ENCODE peak calls at places on chromosomes 7 and 10, in nine cellular contexts. Q is OCI-LY7, H is GM23248, I is hepatocyte, E is MM.1S, P is neural progenitor cell, K is HCT116, D is PC-3, T is GM23338. L is an unnamed sample.

GRCh38 chr10:70849582-70850016 is 33.9 kb downstream of the SGPL1 start:
- DNase-seq in Q (no peak), H (peak), I (peak), E (no peak), P (no peak), K (no peak), D (peak), T (no peak), L (no peak)

GRCh38 chr10:33612551-33612950 is 278.1 kb upstream of the NRP1 start:
- DNase-seq in Q (no peak), H (peak), I (peak), E (peak), P (no peak), K (no peak), D (no peak), T (no peak), L (no peak)

GRCh38 chr10:2908851-2909630 is 158.3 kb upstream of the PFKP start:
- DNase-seq in Q (no peak), H (no peak), I (no peak), E (peak), P (no peak), K (no peak), D (no peak), T (no peak), L (no peak)

GRCh38 chr10:95406651-95407280 is 116.0 kb upstream of the PDLIM1 start:
- DNase-seq in Q (no peak), H (no peak), I (peak), E (no peak), P (no peak), K (no peak), D (peak), T (no peak), L (no peak)

GRCh38 chr7:12911053-12911452 is 223.6 kb downstream of the ARL4A start:
- DNase-seq in Q (no peak), H (no peak), I (no peak), E (no peak), P (no peak), K (no peak), D (no peak), T (no peak), L (no peak)

GRCh38 chr10:114867365-114867764 is 45.8 kb downstream of the FHIP2A start:
- DNase-seq in Q (no peak), H (no peak), I (no peak), E (no peak), P (no peak), K (no peak), D (no peak), T (no peak), L (no peak)

GRCh38 chr7:13197501-13197900 is 510.1 kb downstream of the ARL4A start:
- DNase-seq in Q (no peak), H (peak), I (no peak), E (no peak), P (no peak), K (no peak), D (peak), T (no peak), L (no peak)

GRCh38 chr7:41188163-41189130 is 514.4 kb downstream of the INHBA start:
- DNase-seq in Q (no peak), H (peak), I (no peak), E (no peak), P (no peak), K (no peak), D (peak), T (peak), L (no peak)

GRCh38 chr10:71963756-71964668 is at the start of gene CHST3:
- DNase-seq in Q (no peak), H (peak), I (peak), E (no peak), P (peak), K (no peak), D (peak), T (peak), L (peak)

GRCh38 chr7:137538361-137538762 is 194.8 kb upstream of the PTN start:
- DNase-seq in Q (no peak), H (peak), I (no peak), E (no peak), P (no peak), K (no peak), D (peak), T (no peak), L (no peak)

GRCh38 chr7:148699024-148699771 is 495 bp downstream of the CUL1 start:
- DNase-seq in Q (peak), H (peak), I (peak), E (peak), P (peak), K (no peak), D (peak), T (peak), L (peak)

GRCh38 chr7:34153680-34154270 is 248.4 kb downstream of the BMPER start:
- DNase-seq in Q (no peak), H (peak), I (no peak), E (no peak), P (no peak), K (no peak), D (no peak), T (no peak), L (no peak)

GRCh38 chr7:29878081-29878688 is 71.9 kb downstream of the WIPF3 start:
- DNase-seq in Q (peak), H (peak), I (peak), E (peak), P (no peak), K (no peak), D (peak), T (peak), L (peak)

GRCh38 chr7:86201767-86202166 is 441.9 kb upstream of the GRM3 start:
- DNase-seq in Q (no peak), H (no peak), I (no peak), E (no peak), P (no peak), K (no peak), D (no peak), T (no peak), L (no peak)

GRCh38 chr7:75010036-75010435 is 45.5 kb downstream of the CASTOR2 start:
- DNase-seq in Q (no peak), H (no peak), I (no peak), E (no peak), P (no peak), K (no peak), D (no peak), T (no peak), L (no peak)

GRCh38 chr10:335151-335800 is 200.0 kb downstream of the ZMYND11 start:
- DNase-seq in Q (no peak), H (peak), I (no peak), E (no peak), P (no peak), K (no peak), D (peak), T (no peak), L (no peak)
- TF ChIP-seq EZH2phosphoT487 in Q (no peak), H (no peak), I (no peak), E (no peak), P (no peak), K (no peak), D (no peak), T (no peak), L (no peak)

GRCh38 chr7:27248427-27248806 is 5.8 kb downstream of the EVX1 start:
- DNase-seq in Q (no peak), H (no peak), I (no peak), E (no peak), P (no peak), K (no peak), D (no peak), T (no peak), L (peak)
- H3K4me2 ChIP-seq in Q (no peak), H (peak), I (no peak), E (no peak), P (no peak), K (no peak), D (no peak), T (no peak), L (no peak)

DNA sequence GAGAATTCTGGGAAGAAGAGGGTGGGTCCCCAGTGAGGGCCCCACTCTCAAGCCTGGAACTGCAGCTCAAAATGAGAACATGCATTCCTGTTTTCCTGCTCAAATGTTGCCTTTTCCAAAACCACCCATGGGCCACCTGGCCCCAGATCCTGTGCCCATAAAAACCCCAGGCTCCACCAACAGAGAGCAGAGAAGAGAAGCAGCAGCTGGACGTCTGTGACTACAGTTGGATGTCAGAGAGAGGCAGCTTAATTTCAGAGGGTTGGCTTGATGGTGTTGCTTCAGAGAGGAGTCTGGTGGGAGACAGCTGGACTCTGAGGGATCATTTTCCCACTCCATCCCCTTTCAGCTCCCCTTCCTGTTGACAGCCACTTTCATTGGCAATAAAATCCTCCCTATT is 256.4 kb downstream of the FZD1 start:
- DNase-seq in Q (no peak), H (no peak), I (no peak), E (no peak), P (no peak), K (no peak), D (no peak), T (no peak), L (no peak)
- TF ChIP-seq EZH2phosphoT487 in Q (no peak), H (no peak), I (no peak), E (no peak), P (no peak), K (no peak), D (no peak), T (no peak), L (no peak)

GRCh38 chr7:116327751-116328150 is 117.4 kb downstream of the TES start:
- DNase-seq in Q (no peak), H (peak), I (no peak), E (no peak), P (no peak), K (peak), D (peak), T (no peak), L (no peak)
- H3K4me2 ChIP-seq in Q (no peak), H (peak), I (no peak), E (no peak), P (no peak), K (peak), D (no peak), T (no peak), L (peak)

DNA sequence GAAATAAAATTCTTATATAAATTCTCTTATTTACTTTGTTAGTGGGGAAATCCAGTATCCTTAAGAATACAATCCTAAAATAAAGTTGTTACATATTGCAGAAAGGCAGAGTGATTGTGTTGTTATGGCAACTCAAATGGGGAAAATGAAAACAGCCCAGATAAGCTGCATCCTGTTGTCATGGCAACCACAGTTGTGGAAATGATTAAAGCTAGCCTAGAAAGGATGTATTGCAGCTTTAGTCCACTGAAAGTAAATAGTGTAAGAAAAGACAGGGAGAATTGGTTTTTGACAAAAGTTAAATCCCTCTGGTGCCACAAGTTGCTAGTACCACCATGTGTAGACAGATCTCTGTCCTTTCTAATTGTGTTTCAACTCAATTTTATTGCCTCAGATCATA is 43.2 kb downstream of the BTRC start:
- DNase-seq in Q (peak), H (peak), I (peak), E (peak), P (peak), K (peak), D (no peak), T (peak), L (peak)
- TF ChIP-seq EZH2phosphoT487 in Q (no peak), H (no peak), I (no peak), E (no peak), P (no peak), K (no peak), D (no peak), T (no peak), L (no peak)

GRCh38 chr7:158716802-158717201 is 12.2 kb upstream of the NCAPG2 start:
- DNase-seq in Q (no peak), H (no peak), I (no peak), E (no peak), P (no peak), K (no peak), D (no peak), T (no peak), L (no peak)
- H3K4me2 ChIP-seq in Q (no peak), H (no peak), I (no peak), E (no peak), P (no peak), K (no peak), D (no peak), T (no peak), L (no peak)

DNA sequence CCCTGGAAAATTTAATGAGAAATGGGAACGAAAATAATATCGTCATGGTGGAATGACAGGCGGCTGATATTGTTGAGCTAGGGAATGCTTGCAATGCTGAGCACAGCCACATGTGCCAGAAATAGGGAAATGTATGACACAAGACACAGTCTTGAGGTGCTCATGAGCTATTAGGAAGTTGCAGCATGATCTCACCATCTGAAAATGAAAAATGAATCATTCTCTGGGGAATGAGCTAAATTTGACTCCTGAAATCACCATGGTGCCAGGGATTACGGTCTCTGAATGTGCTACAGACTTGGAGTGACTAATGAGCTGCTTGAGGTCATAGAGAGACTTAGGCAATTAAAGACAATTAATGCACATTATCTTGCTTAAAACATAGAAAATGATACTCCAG is 845.0 kb downstream of the CNTNAP2 start:
- DNase-seq in Q (no peak), H (peak), I (peak), E (no peak), P (no peak), K (no peak), D (peak), T (no peak), L (no peak)
- TF ChIP-seq EZH2phosphoT487 in Q (no peak), H (no peak), I (no peak), E (no peak), P (no peak), K (no peak), D (no peak), T (no peak), L (no peak)

GRCh38 chr7:96728139-96728538 is 18.5 kb upstream of the SEM1 start:
- DNase-seq in Q (no peak), H (no peak), I (no peak), E (no peak), P (no peak), K (no peak), D (no peak), T (no peak), L (no peak)

GRCh38 chr7:96719164-96719563 is 9.5 kb upstream of the SEM1 start:
- DNase-seq in Q (no peak), H (no peak), I (no peak), E (no peak), P (no peak), K (no peak), D (no peak), T (peak), L (no peak)

GRCh38 chr7:96727534-96728088 is 18.0 kb upstream of the SEM1 start:
- DNase-seq in Q (no peak), H (no peak), I (no peak), E (no peak), P (no peak), K (no peak), D (no peak), T (no peak), L (no peak)

GRCh38 chr7:96720843-96721242 is 11.2 kb upstream of the SEM1 start:
- DNase-seq in Q (no peak), H (no peak), I (peak), E (no peak), P (no peak), K (no peak), D (peak), T (no peak), L (no peak)

DNA sequence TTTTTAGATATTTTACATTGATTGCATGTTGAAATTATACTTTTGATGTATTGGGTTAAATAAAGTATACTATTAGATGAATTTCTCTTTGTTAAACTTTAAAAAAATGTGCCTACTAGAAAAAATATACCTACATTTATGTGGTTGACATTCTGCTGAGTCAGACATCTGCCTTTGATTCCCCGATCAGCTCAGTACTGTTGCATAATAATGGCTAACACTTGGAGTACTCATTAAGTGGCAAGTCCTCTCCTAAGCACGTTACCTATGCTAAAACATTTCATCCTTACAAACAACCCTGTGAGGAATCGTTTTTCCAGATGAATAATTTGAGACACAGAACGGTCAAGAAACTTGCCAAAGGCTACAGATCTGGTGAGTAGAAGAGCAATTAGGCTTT is 14.0 kb upstream of the SEM1 start:
- DNase-seq in Q (no peak), H (peak), I (no peak), E (no peak), P (no peak), K (no peak), D (no peak), T (peak), L (no peak)
- H3K4me2 ChIP-seq in Q (no peak), H (no peak), I (no peak), E (no peak), P (no peak), K (no peak), D (no peak), T (peak), L (no peak)

DNA sequence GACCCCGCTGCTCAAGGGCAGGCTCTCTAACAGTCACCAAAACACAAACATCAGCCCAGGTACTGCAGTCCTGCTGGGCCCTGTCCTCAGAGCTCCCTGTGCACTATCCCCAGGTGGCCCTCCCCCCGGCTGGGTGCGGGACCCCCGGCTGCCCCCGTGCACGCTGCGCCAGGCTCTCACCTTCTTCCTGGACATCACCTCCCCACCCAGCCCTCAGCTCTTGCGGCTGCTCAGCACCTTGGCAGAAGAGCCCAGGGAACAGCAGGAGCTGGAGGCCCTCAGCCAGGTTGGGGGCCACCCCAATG is 14.3 kb downstream of the ATG9B start:
- DNase-seq in Q (no peak), H (no peak), I (no peak), E (no peak), P (no peak), K (no peak), D (no peak), T (no peak), L (no peak)
- TF ChIP-seq EZH2phosphoT487 in Q (no peak), H (no peak), I (no peak), E (no peak), P (no peak), K (no peak), D (no peak), T (no peak), L (no peak)

GRCh38 chr7:99112097-99112496 is 31.8 kb downstream of the SMURF1 start:
- DNase-seq in Q (peak), H (peak), I (no peak), E (peak), P (no peak), K (no peak), D (peak), T (no peak), L (no peak)
- H3K4me2 ChIP-seq in Q (peak), H (no peak), I (no peak), E (peak), P (no peak), K (peak), D (peak), T (peak), L (no peak)